ENCODE peak calls at places on chromosomes 12 and 14, in six cellular contexts. Y is astrocyte of the spinal cord; D is stimulated activated effector memory CD8-positive, alpha-beta T cell treated with anti-CD3 and anti-CD28 coated beads, Interleukin-12 subunit alpha, Interleukin-12 subunit beta, amount 100 ng/mL, for 72 hours; L is RWPE2; U is Calu3; G is NCI-H69. A is an unnamed sample.

GRCh38 chr12:77189463-77189862 is 124.1 kb upstream of the E2F7 start:
- DNase-seq in Y (peak), D (no peak), L (no peak), U (no peak), G (no peak), A (no peak)

GRCh38 chr12:113014565-113014964 is 36.2 kb downstream of the OAS2 start:
- DNase-seq in Y (no peak), D (no peak), L (no peak), U (no peak), G (no peak), A (no peak)

GRCh38 chr14:98103705-98104104 is 1168.3 kb downstream of the BCL11B start:
- DNase-seq in Y (no peak), D (no peak), L (no peak), U (no peak), G (no peak), A (no peak)

GRCh38 chr12:120249266-120249874 is 16.2 kb downstream of the PXN start:
- DNase-seq in Y (no peak), D (no peak), L (no peak), U (no peak), G (no peak), A (no peak)

GRCh38 chr12:96988919-96989318 is 81.9 kb downstream of the NEDD1 start:
- DNase-seq in Y (no peak), D (no peak), L (no peak), U (no peak), G (no peak), A (no peak)

GRCh38 chr14:64857979-64858740 is 21.5 kb downstream of the SPTB start:
- DNase-seq in Y (no peak), D (no peak), L (no peak), U (no peak), G (peak), A (no peak)

GRCh38 chr12:12890492-12890814 is 909 bp upstream of the GPRC5A start:
- DNase-seq in Y (no peak), D (no peak), L (no peak), U (peak), G (no peak), A (no peak)

GRCh38 chr12:31224768-31225448 is 101.0 kb downstream of the SINHCAF start:
- DNase-seq in Y (no peak), D (no peak), L (no peak), U (no peak), G (peak), A (no peak)

GRCh38 chr12:132154341-132154761 is 10.1 kb downstream of the NOC4L start:
- DNase-seq in Y (no peak), D (no peak), L (no peak), U (no peak), G (peak), A (no peak)

A was measured in CD14-positive monocyte.